ENCODE peak calls at places on chromosomes 16 and 17, in six cellular contexts. One of them, this sample, is unnamed.

GRCh38 chr17:50052822-50053653 is 2.9 kb upstream of the ITGA3 start:
- DNase-seq in endothelial cell of umbilical vein: peak; percentile 71
- DNase-seq in A549: no peak
- DNase-seq in GM12878: no peak
- DNase-seq in HepG2: peak; percentile 57
- DNase-seq in K562: peak; percentile 31
- DNase-seq in this sample: no peak

GRCh38 chr16:52912565-52913173 is 140.0 kb downstream of the CHD9NB start:
- DNase-seq in K562: peak; percentile 55
- DNase-seq in HepG2: peak; percentile 78
- DNase-seq in endothelial cell of umbilical vein: peak; percentile 48
- DNase-seq in A549: peak; percentile 55
- DNase-seq in GM12878: peak; percentile 11
- DNase-seq in this sample: peak; percentile 70

GRCh38 chr16:67546761-67547422 is 15.4 kb upstream of the CTCF start:
- DNase-seq in endothelial cell of umbilical vein: peak; percentile 89
- DNase-seq in K562: peak; percentile 78
- DNase-seq in A549: peak; percentile 85
- DNase-seq in GM12878: no peak
- DNase-seq in HepG2: peak; percentile 65
- DNase-seq in this sample: peak; percentile 82

GRCh38 chr16:69040144-69040909 is 65.1 kb upstream of the HAS3 start:
- DNase-seq in A549: no peak
- DNase-seq in endothelial cell of umbilical vein: peak; percentile 80
- DNase-seq in GM12878: no peak
- DNase-seq in HepG2: peak; percentile 89
- DNase-seq in K562: no peak
- DNase-seq in this sample: peak; percentile 49

GRCh38 chr16:83781-84615 is 6.0 kb downstream of the MPG start:
- DNase-seq in K562: no peak
- DNase-seq in GM12878: no peak
- DNase-seq in HepG2: no peak
- DNase-seq in endothelial cell of umbilical vein: peak; percentile 64
- DNase-seq in A549: no peak
- DNase-seq in this sample: peak; percentile 80

GRCh38 chr17:53101706-53102105 is 721.0 kb upstream of the KIF2B start:
- DNase-seq in K562: no peak
- DNase-seq in HepG2: no peak
- DNase-seq in GM12878: no peak
- DNase-seq in endothelial cell of umbilical vein: no peak
- DNase-seq in A549: no peak
- DNase-seq in this sample: no peak

GRCh38 chr17:70091681-70092080 is 16.7 kb downstream of the KCNJ16 start:
- DNase-seq in GM12878: no peak
- DNase-seq in endothelial cell of umbilical vein: peak; percentile 39
- DNase-seq in A549: no peak
- DNase-seq in K562: no peak
- DNase-seq in HepG2: no peak
- DNase-seq in this sample: no peak

GRCh38 chr16:1122031-1122765 is 26.2 kb upstream of the C1QTNF8 start:
- DNase-seq in endothelial cell of umbilical vein: no peak
- DNase-seq in GM12878: no peak
- DNase-seq in K562: no peak
- DNase-seq in A549: no peak
- DNase-seq in HepG2: no peak
- DNase-seq in this sample: no peak

GRCh38 chr17:44222112-44222869 is 2.8 kb upstream of the UBTF start:
- DNase-seq in HepG2: peak; percentile 66
- DNase-seq in K562: no peak
- DNase-seq in GM12878: no peak
- DNase-seq in endothelial cell of umbilical vein: peak; percentile 71
- DNase-seq in A549: peak; percentile 87
- DNase-seq in this sample: peak; percentile 72

GRCh38 chr17:17553217-17554195 is 38.0 kb downstream of the PEMT start:
- DNase-seq in GM12878: no peak
- DNase-seq in A549: no peak
- DNase-seq in K562: no peak
- DNase-seq in endothelial cell of umbilical vein: no peak
- DNase-seq in HepG2: no peak
- DNase-seq in this sample: no peak

GRCh38 chr17:62712011-62712615 is 84.6 kb downstream of the MRC2 start:
- DNase-seq in GM12878: no peak
- DNase-seq in K562: no peak
- DNase-seq in endothelial cell of umbilical vein: no peak
- DNase-seq in A549: no peak
- DNase-seq in HepG2: no peak
- DNase-seq in this sample: no peak

GRCh38 chr16:50067290-50067853 is 1.6 kb downstream of the HEATR3 start:
- DNase-seq in HepG2: peak; percentile 79
- DNase-seq in endothelial cell of umbilical vein: peak; percentile 73
- DNase-seq in GM12878: no peak
- DNase-seq in K562: no peak
- DNase-seq in A549: peak; percentile 12
- DNase-seq in this sample: peak; percentile 91

GRCh38 chr16:2825899-2826298 is 4.2 kb upstream of the ZG16B start:
- DNase-seq in A549: no peak
- DNase-seq in HepG2: no peak
- DNase-seq in GM12878: no peak
- DNase-seq in endothelial cell of umbilical vein: no peak
- DNase-seq in K562: no peak
- DNase-seq in this sample: no peak

GRCh38 chr16:54027126-54027922 is 259.3 kb downstream of the IRX3 start:
- DNase-seq in A549: no peak
- DNase-seq in HepG2: no peak
- DNase-seq in endothelial cell of umbilical vein: peak; percentile 31
- DNase-seq in GM12878: no peak
- DNase-seq in K562: no peak
- DNase-seq in this sample: no peak

GRCh38 chr17:75094871-75095399 is 7.2 kb downstream of the SLC16A5 start:
- DNase-seq in GM12878: no peak
- DNase-seq in HepG2: no peak
- DNase-seq in endothelial cell of umbilical vein: no peak
- DNase-seq in A549: no peak
- DNase-seq in K562: no peak
- DNase-seq in this sample: no peak

GRCh38 chr16:71796501-71796900 is 12.1 kb downstream of the AP1G1 start:
- DNase-seq in K562: no peak
- DNase-seq in A549: no peak
- DNase-seq in GM12878: no peak
- DNase-seq in endothelial cell of umbilical vein: no peak
- DNase-seq in HepG2: no peak
- DNase-seq in this sample: no peak

GRCh38 chr16:67397451-67397801 is 4.1 kb upstream of the TPPP3 start:
- DNase-seq in K562: no peak
- DNase-seq in A549: no peak
- DNase-seq in GM12878: no peak
- DNase-seq in endothelial cell of umbilical vein: no peak
- DNase-seq in HepG2: no peak
- DNase-seq in this sample: no peak

GRCh38 chr17:48444531-48445247 is 14.7 kb upstream of the SKAP1 start:
- DNase-seq in HepG2: no peak
- DNase-seq in A549: no peak
- DNase-seq in GM12878: no peak
- DNase-seq in K562: no peak
- DNase-seq in endothelial cell of umbilical vein: no peak
- DNase-seq in this sample: peak; percentile 30

GRCh38 chr17:50356892-50357510 is 11.1 kb downstream of the XYLT2 start:
- DNase-seq in endothelial cell of umbilical vein: no peak
- DNase-seq in A549: no peak
- DNase-seq in K562: no peak
- DNase-seq in GM12878: no peak
- DNase-seq in HepG2: no peak
- DNase-seq in this sample: no peak

GRCh38 chr17:39062846-39063680 is 88.4 kb downstream of the PLXDC1 start:
- DNase-seq in K562: no peak
- DNase-seq in endothelial cell of umbilical vein: no peak
- DNase-seq in GM12878: no peak
- DNase-seq in HepG2: no peak
- DNase-seq in A549: no peak
- DNase-seq in this sample: no peak

GRCh38 chr17:18259621-18260331 is 686 bp upstream of the MIEF2 start:
- DNase-seq in GM12878: no peak
- DNase-seq in K562: no peak
- DNase-seq in HepG2: peak; percentile 34
- DNase-seq in A549: no peak
- DNase-seq in endothelial cell of umbilical vein: no peak
- DNase-seq in this sample: no peak

GRCh38 chr17:83010323-83011200 is 68.8 kb upstream of the METRNL start:
- DNase-seq in A549: no peak
- DNase-seq in K562: no peak
- DNase-seq in GM12878: no peak
- DNase-seq in HepG2: no peak
- DNase-seq in endothelial cell of umbilical vein: no peak
- DNase-seq in this sample: no peak

GRCh38 chr17:6507535-6507934 is 48.8 kb downstream of the PITPNM3 start:
- DNase-seq in endothelial cell of umbilical vein: peak; percentile 92
- DNase-seq in A549: peak; percentile 92
- DNase-seq in HepG2: no peak
- DNase-seq in GM12878: no peak
- DNase-seq in K562: no peak
- DNase-seq in this sample: no peak

GRCh38 chr16:56491657-56492261 is 28.1 kb downstream of the BBS2 start:
- DNase-seq in endothelial cell of umbilical vein: no peak
- DNase-seq in K562: no peak
- DNase-seq in GM12878: no peak
- DNase-seq in A549: no peak
- DNase-seq in HepG2: no peak
- DNase-seq in this sample: no peak

GRCh38 chr16:25081702-25082101 is 29.8 kb upstream of the LCMT1 start:
- DNase-seq in HepG2: no peak
- DNase-seq in K562: no peak
- DNase-seq in GM12878: no peak
- DNase-seq in endothelial cell of umbilical vein: no peak
- DNase-seq in A549: no peak
- DNase-seq in this sample: no peak

GRCh38 chr16:17939723-17940122 is 396.8 kb downstream of the NPIPA8 start:
- DNase-seq in GM12878: no peak
- DNase-seq in A549: no peak
- DNase-seq in K562: no peak
- DNase-seq in HepG2: no peak
- DNase-seq in endothelial cell of umbilical vein: no peak
- DNase-seq in this sample: peak; percentile 1

GRCh38 chr17:218711-219110 is 37.3 kb upstream of the DOC2B start:
- DNase-seq in K562: no peak
- DNase-seq in endothelial cell of umbilical vein: no peak
- DNase-seq in A549: no peak
- DNase-seq in HepG2: no peak
- DNase-seq in GM12878: no peak
- DNase-seq in this sample: no peak
- TF ChIP-seq MYC in K562: no peak
- TF ChIP-seq MYC in endothelial cell of umbilical vein: no peak
- TF ChIP-seq MYC in A549: no peak
- TF ChIP-seq MYC in HepG2: no peak
- TF ChIP-seq MYC in GM12878: no peak
- TF ChIP-seq MYC in this sample: no peak

DNA sequence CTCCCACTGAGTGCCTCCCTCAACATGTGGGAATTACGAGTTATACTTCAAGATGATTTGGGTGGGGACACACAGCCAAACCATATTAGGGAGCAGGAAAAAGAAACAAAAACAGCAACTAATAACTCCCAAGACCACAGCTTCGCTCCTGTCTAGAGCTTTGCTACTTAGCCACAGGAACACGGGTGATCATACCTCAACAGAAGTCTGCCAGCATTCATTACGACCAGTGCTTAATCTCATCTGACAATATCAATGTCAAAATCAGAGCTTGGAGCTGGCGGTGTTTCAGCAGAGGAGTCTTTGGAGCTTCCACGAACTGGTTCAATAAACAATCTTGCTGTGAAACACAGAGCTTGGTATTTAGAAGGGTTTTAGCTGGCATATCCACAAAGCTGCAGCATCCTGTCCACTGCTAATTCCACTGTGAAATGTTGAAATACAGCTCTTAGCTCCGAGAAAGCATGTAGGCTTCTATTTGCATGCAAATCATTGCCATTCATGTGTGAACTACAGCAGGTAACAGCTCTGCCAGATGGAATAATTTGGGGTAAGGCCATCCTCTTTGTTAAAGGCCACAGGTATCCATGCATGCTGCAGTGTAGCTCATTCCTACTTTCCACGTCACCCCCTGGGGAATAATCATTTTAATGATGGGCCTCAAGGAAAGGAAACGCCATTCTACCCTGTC is 128.4 kb upstream of the GOT2 start:
- DNase-seq in A549: no peak
- DNase-seq in HepG2: no peak
- DNase-seq in GM12878: no peak
- DNase-seq in K562: no peak
- DNase-seq in endothelial cell of umbilical vein: no peak
- DNase-seq in this sample: no peak
- TF ChIP-seq MAX in A549: no peak
- TF ChIP-seq MAX in HepG2: no peak
- TF ChIP-seq MAX in GM12878: no peak
- TF ChIP-seq MAX in K562: no peak
- TF ChIP-seq MAX in endothelial cell of umbilical vein: no peak
- TF ChIP-seq MAX in this sample: no peak

GRCh38 chr17:30832438-30832790 is 648 bp downstream of the ATAD5 start:
- DNase-seq in A549: no peak
- DNase-seq in K562: no peak
- DNase-seq in endothelial cell of umbilical vein: peak; percentile 19
- DNase-seq in HepG2: no peak
- DNase-seq in GM12878: no peak
- DNase-seq in this sample: no peak

GRCh38 chr17:30831663-30832437 is at the start of gene ATAD5:
- DNase-seq in A549: peak; percentile 97
- DNase-seq in endothelial cell of umbilical vein: peak; percentile 92
- DNase-seq in K562: peak; percentile 84
- DNase-seq in GM12878: peak; percentile 58
- DNase-seq in HepG2: peak; percentile 84
- DNase-seq in this sample: peak; percentile 94

GRCh38 chr17:30829022-30829421 is 2.7 kb upstream of the ATAD5 start:
- DNase-seq in endothelial cell of umbilical vein: no peak
- DNase-seq in HepG2: no peak
- DNase-seq in A549: no peak
- DNase-seq in K562: no peak
- DNase-seq in GM12878: no peak
- DNase-seq in this sample: no peak

GRCh38 chr17:30827082-30827481 is 2.6 kb upstream of the CRLF3 start:
- DNase-seq in endothelial cell of umbilical vein: no peak
- DNase-seq in HepG2: peak; percentile 39
- DNase-seq in K562: no peak
- DNase-seq in GM12878: no peak
- DNase-seq in A549: no peak
- DNase-seq in this sample: no peak

DNA sequence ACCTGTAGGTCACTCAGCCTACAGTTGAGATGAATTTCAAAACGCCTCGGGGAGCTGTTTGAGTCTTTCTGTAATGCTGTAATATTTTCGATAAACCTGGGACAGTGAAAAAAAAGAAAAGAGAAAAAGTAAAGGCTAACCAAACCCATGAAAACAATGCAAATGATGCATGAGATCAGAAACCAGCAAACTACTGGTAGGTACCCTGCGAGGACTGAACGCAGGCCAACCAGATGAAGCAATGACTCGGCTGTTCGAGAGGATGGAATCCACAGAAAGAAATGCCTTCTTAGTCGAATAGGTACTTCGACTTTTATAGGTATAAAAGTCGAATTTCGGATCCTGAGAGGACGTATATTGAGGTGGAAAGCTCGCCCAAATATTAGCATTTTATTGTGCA is 509 bp upstream of the ATAD5 start:
- DNase-seq in K562: no peak
- DNase-seq in A549: peak; percentile 45
- DNase-seq in GM12878: no peak
- DNase-seq in HepG2: no peak
- DNase-seq in endothelial cell of umbilical vein: no peak
- DNase-seq in this sample: peak; percentile 59
- TF ChIP-seq MYC in K562: no peak
- TF ChIP-seq MYC in A549: no peak
- TF ChIP-seq MYC in GM12878: no peak
- TF ChIP-seq MYC in HepG2: no peak
- TF ChIP-seq MYC in endothelial cell of umbilical vein: no peak
- TF ChIP-seq MYC in this sample: no peak

GRCh38 chr17:27541326-27542023 is 85.2 kb downstream of the KSR1 start:
- DNase-seq in K562: no peak
- DNase-seq in HepG2: no peak
- DNase-seq in GM12878: no peak
- DNase-seq in A549: no peak
- DNase-seq in endothelial cell of umbilical vein: no peak
- DNase-seq in this sample: no peak
- TF ChIP-seq MAX in K562: no peak
- TF ChIP-seq MAX in HepG2: no peak
- TF ChIP-seq MAX in GM12878: no peak
- TF ChIP-seq MAX in A549: no peak
- TF ChIP-seq MAX in endothelial cell of umbilical vein: no peak
- TF ChIP-seq MAX in this sample: no peak

This sample was measured in NB4.